ENCODE peak calls at places on chromosomes 16 and 17, in ten cellular contexts. One of them, this sample, is unnamed.

GRCh38 chr16:11668590-11669379 is 530 bp downstream of the SNN start:
- DNase-seq in upper lobe of right lung: no peak
- DNase-seq in tibial nerve: no peak
- DNase-seq in mammary epithelial cell: no peak
- DNase-seq in tibial artery: peak
- DNase-seq in HL-60: no peak
- DNase-seq in uterus: peak
- DNase-seq in cardiac muscle cell: no peak
- DNase-seq in hepatocyte: peak
- DNase-seq in GM12864: no peak
- DNase-seq in this sample: no peak

GRCh38 chr17:29156781-29157180 is 23.4 kb downstream of the MYO18A start:
- DNase-seq in upper lobe of right lung: no peak
- DNase-seq in tibial nerve: no peak
- DNase-seq in mammary epithelial cell: no peak
- DNase-seq in tibial artery: no peak
- DNase-seq in HL-60: no peak
- DNase-seq in uterus: no peak
- DNase-seq in cardiac muscle cell: no peak
- DNase-seq in hepatocyte: peak
- DNase-seq in GM12864: no peak
- DNase-seq in this sample: no peak

GRCh38 chr17:72429066-72429638 is 308.3 kb downstream of the SOX9 start:
- DNase-seq in upper lobe of right lung: no peak
- DNase-seq in tibial nerve: no peak
- DNase-seq in mammary epithelial cell: no peak
- DNase-seq in tibial artery: no peak
- DNase-seq in HL-60: no peak
- DNase-seq in uterus: no peak
- DNase-seq in cardiac muscle cell: no peak
- DNase-seq in hepatocyte: no peak
- DNase-seq in GM12864: no peak
- DNase-seq in this sample: no peak

GRCh38 chr16:72467157-72467759 is 295.3 kb upstream of the PMFBP1 start:
- DNase-seq in upper lobe of right lung: no peak
- DNase-seq in tibial nerve: no peak
- DNase-seq in mammary epithelial cell: peak
- DNase-seq in tibial artery: no peak
- DNase-seq in HL-60: peak
- DNase-seq in uterus: no peak
- DNase-seq in cardiac muscle cell: peak
- DNase-seq in hepatocyte: peak
- DNase-seq in GM12864: peak
- DNase-seq in this sample: peak

GRCh38 chr17:72974605-72975232 is 117.8 kb downstream of the SLC39A11 start:
- DNase-seq in upper lobe of right lung: no peak
- DNase-seq in tibial nerve: no peak
- DNase-seq in mammary epithelial cell: peak
- DNase-seq in tibial artery: no peak
- DNase-seq in HL-60: no peak
- DNase-seq in uterus: no peak
- DNase-seq in cardiac muscle cell: no peak
- DNase-seq in hepatocyte: peak
- DNase-seq in GM12864: no peak
- DNase-seq in this sample: no peak

GRCh38 chr16:3690470-3690918 is 26.8 kb downstream of the TRAP1 start:
- DNase-seq in upper lobe of right lung: peak
- DNase-seq in tibial nerve: peak
- DNase-seq in mammary epithelial cell: peak
- DNase-seq in tibial artery: peak
- DNase-seq in HL-60: peak
- DNase-seq in uterus: peak
- DNase-seq in cardiac muscle cell: peak
- DNase-seq in hepatocyte: peak
- DNase-seq in GM12864: peak
- DNase-seq in this sample: peak

GRCh38 chr17:57869599-57870282 is 19.9 kb upstream of the MRPS23 start:
- DNase-seq in upper lobe of right lung: no peak
- DNase-seq in tibial nerve: no peak
- DNase-seq in mammary epithelial cell: peak
- DNase-seq in tibial artery: no peak
- DNase-seq in HL-60: no peak
- DNase-seq in uterus: no peak
- DNase-seq in cardiac muscle cell: peak
- DNase-seq in hepatocyte: peak
- DNase-seq in GM12864: no peak
- DNase-seq in this sample: no peak

GRCh38 chr17:44905006-44906000 is 6.1 kb upstream of the EFTUD2 start:
- DNase-seq in upper lobe of right lung: no peak
- DNase-seq in tibial nerve: no peak
- DNase-seq in mammary epithelial cell: no peak
- DNase-seq in tibial artery: peak
- DNase-seq in HL-60: no peak
- DNase-seq in uterus: peak
- DNase-seq in cardiac muscle cell: no peak
- DNase-seq in hepatocyte: peak
- DNase-seq in GM12864: no peak
- DNase-seq in this sample: no peak

GRCh38 chr16:85028638-85029412 is 1.2 kb downstream of the KIAA0513 start:
- DNase-seq in upper lobe of right lung: no peak
- DNase-seq in tibial nerve: no peak
- DNase-seq in mammary epithelial cell: peak
- DNase-seq in tibial artery: peak
- DNase-seq in HL-60: no peak
- DNase-seq in uterus: peak
- DNase-seq in cardiac muscle cell: peak
- DNase-seq in hepatocyte: peak
- DNase-seq in GM12864: peak
- DNase-seq in this sample: peak

GRCh38 chr17:41322264-41322902 is 6.9 kb upstream of the KRTAP17-1 start:
- DNase-seq in upper lobe of right lung: no peak
- DNase-seq in tibial nerve: no peak
- DNase-seq in mammary epithelial cell: peak
- DNase-seq in tibial artery: no peak
- DNase-seq in HL-60: no peak
- DNase-seq in uterus: no peak
- DNase-seq in cardiac muscle cell: peak
- DNase-seq in hepatocyte: peak
- DNase-seq in GM12864: no peak
- DNase-seq in this sample: peak

GRCh38 chr16:54177052-54177856 is 109.3 kb downstream of the IRX3 start:
- DNase-seq in upper lobe of right lung: no peak
- DNase-seq in tibial nerve: no peak
- DNase-seq in mammary epithelial cell: no peak
- DNase-seq in tibial artery: no peak
- DNase-seq in HL-60: no peak
- DNase-seq in uterus: no peak
- DNase-seq in cardiac muscle cell: no peak
- DNase-seq in hepatocyte: no peak
- DNase-seq in GM12864: no peak
- DNase-seq in this sample: no peak

GRCh38 chr16:49049191-49049590 is 232.4 kb downstream of the CBLN1 start:
- DNase-seq in upper lobe of right lung: no peak
- DNase-seq in tibial nerve: no peak
- DNase-seq in mammary epithelial cell: no peak
- DNase-seq in tibial artery: no peak
- DNase-seq in HL-60: no peak
- DNase-seq in uterus: no peak
- DNase-seq in cardiac muscle cell: no peak
- DNase-seq in hepatocyte: no peak
- DNase-seq in GM12864: no peak
- DNase-seq in this sample: no peak

GRCh38 chr17:10114931-10115535 is 83.4 kb downstream of the GAS7 start:
- DNase-seq in upper lobe of right lung: peak
- DNase-seq in tibial nerve: peak
- DNase-seq in mammary epithelial cell: peak
- DNase-seq in tibial artery: peak
- DNase-seq in HL-60: peak
- DNase-seq in uterus: peak
- DNase-seq in cardiac muscle cell: peak
- DNase-seq in hepatocyte: peak
- DNase-seq in GM12864: no peak
- DNase-seq in this sample: peak

GRCh38 chr17:77382356-77382911 is 241.7 kb downstream of the SEC14L1 start:
- DNase-seq in upper lobe of right lung: no peak
- DNase-seq in tibial nerve: no peak
- DNase-seq in mammary epithelial cell: no peak
- DNase-seq in tibial artery: no peak
- DNase-seq in HL-60: no peak
- DNase-seq in uterus: no peak
- DNase-seq in cardiac muscle cell: no peak
- DNase-seq in hepatocyte: peak
- DNase-seq in GM12864: no peak
- DNase-seq in this sample: peak

GRCh38 chr16:5354645-5355044 is 257.1 kb upstream of the EEF2KMT start:
- DNase-seq in upper lobe of right lung: no peak
- DNase-seq in tibial nerve: no peak
- DNase-seq in mammary epithelial cell: no peak
- DNase-seq in tibial artery: no peak
- DNase-seq in HL-60: no peak
- DNase-seq in uterus: no peak
- DNase-seq in cardiac muscle cell: no peak
- DNase-seq in hepatocyte: no peak
- DNase-seq in GM12864: no peak
- DNase-seq in this sample: no peak

GRCh38 chr17:65088621-65089385 is 32.3 kb upstream of the GNA13 start:
- DNase-seq in upper lobe of right lung: no peak
- DNase-seq in tibial nerve: no peak
- DNase-seq in mammary epithelial cell: peak
- DNase-seq in tibial artery: peak
- DNase-seq in HL-60: no peak
- DNase-seq in uterus: no peak
- DNase-seq in cardiac muscle cell: no peak
- DNase-seq in hepatocyte: no peak
- DNase-seq in GM12864: no peak
- DNase-seq in this sample: no peak

GRCh38 chr16:69848635-69849545 is 86.8 kb downstream of the WWP2 start:
- DNase-seq in upper lobe of right lung: peak
- DNase-seq in tibial nerve: peak
- DNase-seq in mammary epithelial cell: peak
- DNase-seq in tibial artery: peak
- DNase-seq in HL-60: no peak
- DNase-seq in uterus: peak
- DNase-seq in cardiac muscle cell: peak
- DNase-seq in hepatocyte: peak
- DNase-seq in GM12864: no peak
- DNase-seq in this sample: no peak

GRCh38 chr17:47621293-47622178 is 28.2 kb upstream of the KPNB1 start:
- DNase-seq in upper lobe of right lung: no peak
- DNase-seq in tibial nerve: no peak
- DNase-seq in mammary epithelial cell: peak
- DNase-seq in tibial artery: peak
- DNase-seq in HL-60: no peak
- DNase-seq in uterus: peak
- DNase-seq in cardiac muscle cell: peak
- DNase-seq in hepatocyte: peak
- DNase-seq in GM12864: no peak
- DNase-seq in this sample: no peak
- TF ChIP-seq CTCF in upper lobe of right lung: no peak
- TF ChIP-seq CTCF in tibial nerve: no peak
- TF ChIP-seq CTCF in mammary epithelial cell: no peak
- TF ChIP-seq CTCF in tibial artery: no peak
- TF ChIP-seq CTCF in HL-60: no peak
- TF ChIP-seq CTCF in uterus: no peak
- TF ChIP-seq CTCF in cardiac muscle cell: peak
- TF ChIP-seq CTCF in hepatocyte: no peak
- TF ChIP-seq CTCF in GM12864: no peak
- TF ChIP-seq CTCF in this sample: no peak

GRCh38 chr17:50098583-50098982 is 3.4 kb downstream of the PDK2 start:
- DNase-seq in upper lobe of right lung: no peak
- DNase-seq in tibial nerve: no peak
- DNase-seq in mammary epithelial cell: no peak
- DNase-seq in tibial artery: no peak
- DNase-seq in HL-60: no peak
- DNase-seq in uterus: no peak
- DNase-seq in cardiac muscle cell: no peak
- DNase-seq in hepatocyte: no peak
- DNase-seq in GM12864: no peak
- DNase-seq in this sample: no peak

GRCh38 chr17:50096092-50096491 is 941 bp downstream of the PDK2 start:
- DNase-seq in upper lobe of right lung: no peak
- DNase-seq in tibial nerve: no peak
- DNase-seq in mammary epithelial cell: peak
- DNase-seq in tibial artery: no peak
- DNase-seq in HL-60: no peak
- DNase-seq in uterus: no peak
- DNase-seq in cardiac muscle cell: no peak
- DNase-seq in hepatocyte: no peak
- DNase-seq in GM12864: no peak
- DNase-seq in this sample: no peak

GRCh38 chr17:50097907-50098306 is 2.8 kb downstream of the PDK2 start:
- DNase-seq in upper lobe of right lung: no peak
- DNase-seq in tibial nerve: no peak
- DNase-seq in mammary epithelial cell: no peak
- DNase-seq in tibial artery: no peak
- DNase-seq in HL-60: no peak
- DNase-seq in uterus: no peak
- DNase-seq in cardiac muscle cell: no peak
- DNase-seq in hepatocyte: no peak
- DNase-seq in GM12864: no peak
- DNase-seq in this sample: no peak

GRCh38 chr17:50096758-50097157 is 1.6 kb downstream of the PDK2 start:
- DNase-seq in upper lobe of right lung: no peak
- DNase-seq in tibial nerve: no peak
- DNase-seq in mammary epithelial cell: no peak
- DNase-seq in tibial artery: no peak
- DNase-seq in HL-60: no peak
- DNase-seq in uterus: no peak
- DNase-seq in cardiac muscle cell: no peak
- DNase-seq in hepatocyte: no peak
- DNase-seq in GM12864: no peak
- DNase-seq in this sample: no peak

GRCh38 chr17:50097455-50097854 is 2.3 kb downstream of the PDK2 start:
- DNase-seq in upper lobe of right lung: no peak
- DNase-seq in tibial nerve: no peak
- DNase-seq in mammary epithelial cell: no peak
- DNase-seq in tibial artery: no peak
- DNase-seq in HL-60: no peak
- DNase-seq in uterus: no peak
- DNase-seq in cardiac muscle cell: no peak
- DNase-seq in hepatocyte: no peak
- DNase-seq in GM12864: no peak
- DNase-seq in this sample: no peak
- H3K4me3 ChIP-seq in upper lobe of right lung: no peak
- H3K4me3 ChIP-seq in tibial nerve: no peak
- H3K4me3 ChIP-seq in mammary epithelial cell: no peak
- H3K4me3 ChIP-seq in tibial artery: no peak
- H3K4me3 ChIP-seq in HL-60: no peak
- H3K4me3 ChIP-seq in uterus: no peak
- H3K4me3 ChIP-seq in cardiac muscle cell: no peak
- H3K4me3 ChIP-seq in hepatocyte: no peak
- H3K4me3 ChIP-seq in GM12864: no peak
- H3K4me3 ChIP-seq in this sample: no peak

GRCh38 chr17:47843391-47843730 is 2.3 kb upstream of the SCRN2 start:
- DNase-seq in upper lobe of right lung: no peak
- DNase-seq in tibial nerve: no peak
- DNase-seq in mammary epithelial cell: no peak
- DNase-seq in tibial artery: no peak
- DNase-seq in HL-60: no peak
- DNase-seq in uterus: no peak
- DNase-seq in cardiac muscle cell: no peak
- DNase-seq in hepatocyte: no peak
- DNase-seq in GM12864: no peak
- DNase-seq in this sample: no peak
- TF ChIP-seq CTCF in upper lobe of right lung: no peak
- TF ChIP-seq CTCF in tibial nerve: no peak
- TF ChIP-seq CTCF in mammary epithelial cell: no peak
- TF ChIP-seq CTCF in tibial artery: no peak
- TF ChIP-seq CTCF in HL-60: no peak
- TF ChIP-seq CTCF in uterus: no peak
- TF ChIP-seq CTCF in cardiac muscle cell: no peak
- TF ChIP-seq CTCF in hepatocyte: no peak
- TF ChIP-seq CTCF in GM12864: no peak
- TF ChIP-seq CTCF in this sample: no peak

GRCh38 chr16:30356401-30357084 is 1.4 kb upstream of the CD2BP2 start:
- DNase-seq in upper lobe of right lung: no peak
- DNase-seq in tibial nerve: no peak
- DNase-seq in mammary epithelial cell: no peak
- DNase-seq in tibial artery: peak
- DNase-seq in HL-60: no peak
- DNase-seq in uterus: peak
- DNase-seq in cardiac muscle cell: no peak
- DNase-seq in hepatocyte: no peak
- DNase-seq in GM12864: no peak
- DNase-seq in this sample: no peak
- H3K4me3 ChIP-seq in upper lobe of right lung: peak
- H3K4me3 ChIP-seq in tibial nerve: no peak
- H3K4me3 ChIP-seq in mammary epithelial cell: peak
- H3K4me3 ChIP-seq in tibial artery: peak
- H3K4me3 ChIP-seq in HL-60: peak
- H3K4me3 ChIP-seq in uterus: no peak
- H3K4me3 ChIP-seq in cardiac muscle cell: no peak
- H3K4me3 ChIP-seq in hepatocyte: no peak
- H3K4me3 ChIP-seq in GM12864: peak
- H3K4me3 ChIP-seq in this sample: peak